ENCODE peak calls at places on chromosomes 6 and 20, in five cellular contexts. Q is spleen, V is cardiac muscle cell, G is uterus, O is heart left ventricle. X is an unnamed sample.

GRCh38 chr6:34834789-34835518 is 43.1 kb downstream of the BLTP3A start:
- DNase-seq in Q (no peak), V (no peak), G (no peak), O (no peak), X (peak; percentile 8)

GRCh38 chr6:21137708-21138358 is 455.7 kb upstream of the SOX4 start:
- DNase-seq in Q (no peak), V (no peak), G (no peak), O (no peak), X (no peak)

GRCh38 chr6:70538364-70538763 is 28.4 kb upstream of the SDHAF4 start:
- DNase-seq in Q (no peak), V (no peak), G (no peak), O (no peak), X (no peak)

GRCh38 chr20:20461526-20461925 is 93.6 kb downstream of the INSM1 start:
- DNase-seq in Q (no peak), V (no peak), G (no peak), O (no peak), X (no peak)

GRCh38 chr6:57138026-57138425 is 34.1 kb upstream of the BAG2 start:
- DNase-seq in Q (no peak), V (no peak), G (no peak), O (no peak), X (no peak)

GRCh38 chr6:16105874-16106273 is 23.0 kb upstream of the MYLIP start:
- DNase-seq in Q (no peak), V (no peak), G (no peak), O (no peak), X (no peak)

GRCh38 chr6:159062564-159062945 is 17.8 kb upstream of the TAGAP start:
- DNase-seq in Q (no peak), V (no peak), G (no peak), O (no peak), X (no peak)

GRCh38 chr6:14036911-14037310 is 80.7 kb upstream of the CD83 start:
- DNase-seq in Q (no peak), V (no peak), G (no peak), O (no peak), X (no peak)

DNA sequence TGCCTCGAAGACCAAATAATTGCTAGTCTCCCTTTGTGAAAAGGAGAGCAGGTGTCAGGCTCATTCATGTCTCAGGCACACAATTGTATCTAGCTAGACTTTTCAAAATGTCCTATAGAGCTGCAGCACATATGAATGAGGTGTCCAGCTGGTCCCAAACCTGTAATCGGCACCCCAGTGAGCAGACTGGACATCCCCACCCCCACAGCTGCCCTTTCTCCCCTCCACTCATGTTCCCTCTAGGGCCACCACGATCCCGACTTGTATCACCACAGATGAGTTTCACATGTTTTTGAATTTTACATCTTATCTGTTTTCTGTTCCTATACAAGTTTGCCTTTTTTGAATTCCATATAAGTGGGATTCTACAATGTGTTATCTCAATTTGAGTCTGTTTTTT is 123.7 kb downstream of the CEBPB start:
- DNase-seq in Q (peak; percentile 12), V (no peak), G (no peak), O (no peak), X (no peak)
- H3K4me1 ChIP-seq in Q (peaks cover 30% of the 10 kb centered on the region), V (peaks cover 18% of the 10 kb centered on the region), G (peaks cover 5% of the 10 kb centered on the region), O (peaks cover 17% of the 10 kb centered on the region), X (no peaks in the 10 kb centered on the region)

GRCh38 chr6:169070506-169071176 is 183.0 kb downstream of the THBS2 start:
- DNase-seq in Q (no peak), V (no peak), G (peak; percentile 91), O (peak; percentile 53), X (peak; percentile 71)
- H3K4me1 ChIP-seq in Q (no peaks in the 10 kb centered on the region), V (no peaks in the 10 kb centered on the region), G (no peaks in the 10 kb centered on the region), O (peaks cover 9% of the 10 kb centered on the region), X (peaks cover 14% of the 10 kb centered on the region)

DNA sequence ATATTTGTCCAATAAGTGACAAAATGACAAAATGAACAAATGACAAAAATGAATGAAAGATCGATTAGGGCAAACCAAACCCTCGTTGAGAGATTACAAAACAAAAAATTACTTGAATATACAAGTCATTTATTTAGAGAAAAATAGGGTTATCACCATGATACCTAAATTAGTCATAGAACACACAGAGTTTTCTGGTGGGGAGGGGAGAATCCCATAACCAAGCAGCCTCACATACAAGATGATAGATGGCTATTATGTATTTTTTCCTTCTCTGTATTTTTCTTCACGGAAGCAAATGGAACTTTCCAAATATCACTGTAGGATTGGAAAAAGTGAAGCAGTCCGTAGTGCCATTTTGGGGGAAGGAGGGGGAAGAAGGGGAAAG is 28.5 kb upstream of the BMP6 start:
- DNase-seq in Q (no peak), V (no peak), G (no peak), O (no peak), X (no peak)
- H3K4me1 ChIP-seq in Q (peaks cover 12% of the 10 kb centered on the region), V (no peaks in the 10 kb centered on the region), G (no peaks in the 10 kb centered on the region), O (no peaks in the 10 kb centered on the region), X (no peaks in the 10 kb centered on the region)

DNA sequence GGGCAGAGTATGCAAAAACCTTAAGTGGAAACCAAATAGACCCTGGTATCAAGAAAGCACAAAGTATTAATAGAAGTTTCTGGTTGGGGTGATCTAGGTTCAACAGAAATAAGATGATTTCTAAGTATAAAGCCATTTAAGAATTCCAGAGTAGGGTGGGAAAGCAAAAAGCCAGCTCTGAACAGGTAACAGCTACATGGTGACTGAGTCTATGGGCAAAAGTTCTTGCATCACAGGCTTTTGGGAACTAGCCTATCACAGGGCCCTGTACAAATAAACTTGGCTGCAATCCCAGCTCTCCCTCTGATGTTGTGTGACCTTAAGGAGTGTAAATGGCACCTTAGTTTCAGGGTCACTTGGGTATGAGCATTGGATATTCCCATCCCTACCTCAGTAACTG is 5.5 kb downstream of the TCF19 start:
- DNase-seq in Q (no peak), V (no peak), G (no peak), O (no peak), X (no peak)
- H3K4me1 ChIP-seq in Q (peaks cover 17% of the 10 kb centered on the region), V (no peaks in the 10 kb centered on the region), G (no peaks in the 10 kb centered on the region), O (peaks cover 6% of the 10 kb centered on the region), X (peaks cover 10% of the 10 kb centered on the region)

GRCh38 chr6:107784669-107785068 is 39.4 kb downstream of the SCML4 start:
- DNase-seq in Q (no peak), V (no peak), G (no peak), O (no peak), X (no peak)
- H3K4me1 ChIP-seq in Q (peaks cover 41% of the 10 kb centered on the region), V (no peaks in the 10 kb centered on the region), G (no peaks in the 10 kb centered on the region), O (no peaks in the 10 kb centered on the region), X (no peaks in the 10 kb centered on the region)

GRCh38 chr6:41672016-41672415 is 33.7 kb downstream of the MDFI start:
- DNase-seq in Q (peak; percentile 39), V (no peak), G (no peak), O (no peak), X (no peak)
- H3K4me1 ChIP-seq in Q (no peaks in the 10 kb centered on the region), V (no peaks in the 10 kb centered on the region), G (no peaks in the 10 kb centered on the region), O (no peaks in the 10 kb centered on the region), X (no peaks in the 10 kb centered on the region)

DNA sequence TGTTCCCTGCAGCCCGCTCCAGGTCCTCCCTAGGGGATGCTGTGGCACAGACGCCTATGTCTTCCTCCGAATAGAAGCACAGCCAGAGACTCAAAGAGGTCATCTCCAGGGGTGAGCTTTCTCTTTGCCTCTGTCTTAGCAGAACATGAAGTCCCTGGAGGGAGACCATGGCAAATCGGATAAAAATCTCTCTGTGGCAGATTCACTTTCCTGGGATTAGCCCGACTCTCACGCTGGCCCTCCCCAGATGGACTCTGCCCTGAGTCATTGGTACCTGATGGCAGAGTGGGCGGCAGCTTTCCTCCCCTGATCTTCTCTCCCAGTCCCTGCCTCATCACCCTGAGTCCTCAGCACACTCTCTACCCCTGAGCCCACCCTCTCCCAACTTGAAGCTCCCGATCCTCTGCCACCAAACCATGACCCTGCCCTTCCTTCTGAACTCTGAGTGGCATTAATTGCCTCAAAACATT is 58.0 kb upstream of the CCDC167 start:
- DNase-seq in Q (no peak), V (no peak), G (no peak), O (no peak), X (no peak)
- H3K4me1 ChIP-seq in Q (peaks cover 86% of the 10 kb centered on the region), V (peaks cover 29% of the 10 kb centered on the region), G (no peaks in the 10 kb centered on the region), O (no peaks in the 10 kb centered on the region), X (no peaks in the 10 kb centered on the region)

GRCh38 chr6:3799731-3800130 is 48.2 kb upstream of the PXDC1 start:
- DNase-seq in Q (no peak), V (no peak), G (no peak), O (no peak), X (no peak)
- H3K4me1 ChIP-seq in Q (peaks cover 40% of the 10 kb centered on the region), V (peaks cover 16% of the 10 kb centered on the region), G (no peaks in the 10 kb centered on the region), O (peaks cover 51% of the 10 kb centered on the region), X (peaks cover 42% of the 10 kb centered on the region)

GRCh38 chr6:37501632-37502466 is 2.2 kb upstream of the CCDC167 start:
- DNase-seq in Q (no peak), V (no peak), G (no peak), O (no peak), X (no peak)
- H3K4me1 ChIP-seq in Q (peaks cover 67% of the 10 kb centered on the region), V (no peaks in the 10 kb centered on the region), G (no peaks in the 10 kb centered on the region), O (peaks cover 7% of the 10 kb centered on the region), X (peaks cover 7% of the 10 kb centered on the region)